ENCODE peak calls at places on chromosomes 11 and 22, in ten cellular contexts. H is upper lobe of left lung, D is HCT116, F is HL-60, A is sigmoid colon, Q is suprapubic skin, L is GM12878, R is Panc1, X is transverse colon, S is spleen. I is an unnamed sample.

GRCh38 chr22:36136475-36136874 is 24.1 kb downstream of the APOL3 start:
- DNase-seq in H (no peak), D (no peak), F (no peak), A (peak), Q (no peak), L (no peak), R (no peak), X (no peak), S (no peak), I (no peak)

GRCh38 chr11:11022126-11022730 is 164.4 kb upstream of the ZBED5 start:
- DNase-seq in H (no peak), D (peak), F (no peak), A (no peak), Q (no peak), L (no peak), R (no peak), X (no peak), S (no peak), I (peak)

GRCh38 chr11:556857-557256 is 3.7 kb downstream of the LMNTD2 start:
- DNase-seq in H (no peak), D (no peak), F (no peak), A (no peak), Q (no peak), L (no peak), R (no peak), X (no peak), S (no peak), I (peak)

GRCh38 chr22:46149998-46150549 is at the start of gene PPARA:
- DNase-seq in H (peak), D (peak), F (peak), A (peak), Q (peak), L (no peak), R (no peak), X (peak), S (peak), I (peak)

GRCh38 chr22:46086577-46087335 is 63.6 kb upstream of the PPARA start:
- DNase-seq in H (no peak), D (no peak), F (no peak), A (peak), Q (peak), L (no peak), R (no peak), X (no peak), S (peak), I (no peak)

GRCh38 chr11:8808226-8808585 is 102.8 kb upstream of the AKIP1 start:
- DNase-seq in H (no peak), D (no peak), F (no peak), A (no peak), Q (peak), L (no peak), R (no peak), X (no peak), S (no peak), I (no peak)

GRCh38 chr11:45472713-45473317 is 186.7 kb upstream of the SYT13 start:
- DNase-seq in H (no peak), D (no peak), F (no peak), A (peak), Q (peak), L (no peak), R (no peak), X (no peak), S (peak), I (no peak)

GRCh38 chr11:66880484-66881211 is 23.8 kb downstream of the LRFN4 start:
- DNase-seq in H (no peak), D (no peak), F (no peak), A (no peak), Q (no peak), L (no peak), R (no peak), X (no peak), S (no peak), I (peak)

GRCh38 chr22:38729946-38730345 is 24.2 kb downstream of the GTPBP1 start:
- DNase-seq in H (no peak), D (no peak), F (no peak), A (no peak), Q (no peak), L (no peak), R (no peak), X (no peak), S (peak), I (no peak)

GRCh38 chr22:21026783-21027692 is 5.3 kb downstream of the SLC7A4 start:
- DNase-seq in H (peak), D (no peak), F (no peak), A (no peak), Q (no peak), L (no peak), R (no peak), X (no peak), S (no peak), I (no peak)

GRCh38 chr22:17131686-17132085 is 10.5 kb upstream of the TMEM121B start:
- DNase-seq in H (no peak), D (no peak), F (no peak), A (peak), Q (no peak), L (no peak), R (no peak), X (no peak), S (peak), I (peak)

GRCh38 chr11:12756101-12756500 is 81.9 kb downstream of the TEAD1 start:
- DNase-seq in H (no peak), D (no peak), F (no peak), A (no peak), Q (no peak), L (no peak), R (no peak), X (no peak), S (no peak), I (no peak)

GRCh38 chr11:11731311-11732083 is 109.7 kb upstream of the GALNT18 start:
- DNase-seq in H (no peak), D (peak), F (no peak), A (no peak), Q (no peak), L (no peak), R (no peak), X (no peak), S (no peak), I (no peak)

GRCh38 chr22:49946612-49947295 is 13.8 kb upstream of the PIM3 start:
- DNase-seq in H (no peak), D (no peak), F (no peak), A (no peak), Q (no peak), L (no peak), R (no peak), X (peak), S (no peak), I (no peak)

GRCh38 chr11:126992804-126993111 is 7.8 kb downstream of the KIRREL3 start:
- DNase-seq in H (no peak), D (no peak), F (no peak), A (no peak), Q (no peak), L (no peak), R (no peak), X (no peak), S (no peak), I (no peak)

GRCh38 chr22:26725012-26725676 is 67.8 kb downstream of the MIAT start:
- DNase-seq in H (no peak), D (no peak), F (peak), A (no peak), Q (no peak), L (no peak), R (no peak), X (no peak), S (no peak), I (no peak)

GRCh38 chr22:27487600-27488450 is 313.7 kb downstream of the MN1 start:
- DNase-seq in H (no peak), D (no peak), F (no peak), A (no peak), Q (no peak), L (no peak), R (no peak), X (no peak), S (no peak), I (no peak)

GRCh38 chr22:49594078-49594477 is 233.6 kb downstream of the BRD1 start:
- DNase-seq in H (no peak), D (no peak), F (no peak), A (no peak), Q (no peak), L (no peak), R (no peak), X (peak), S (no peak), I (no peak)

GRCh38 chr22:41140365-41140957 is 48.1 kb downstream of the EP300 start:
- DNase-seq in H (peak), D (no peak), F (no peak), A (no peak), Q (no peak), L (no peak), R (no peak), X (no peak), S (no peak), I (no peak)

GRCh38 chr22:31742115-31742514 is 7.8 kb downstream of the PRR14L start:
- DNase-seq in H (no peak), D (no peak), F (no peak), A (no peak), Q (no peak), L (no peak), R (no peak), X (no peak), S (no peak), I (no peak)

GRCh38 chr22:26646158-26646557 is 11.2 kb upstream of the MIAT start:
- DNase-seq in H (no peak), D (no peak), F (no peak), A (no peak), Q (no peak), L (no peak), R (no peak), X (no peak), S (no peak), I (no peak)

GRCh38 chr11:73177380-73178091 is 35.4 kb upstream of the FCHSD2 start:
- DNase-seq in H (peak), D (no peak), F (no peak), A (peak), Q (no peak), L (no peak), R (no peak), X (no peak), S (peak), I (no peak)

GRCh38 chr11:22832315-22833041 is 2.9 kb upstream of the SVIP start:
- DNase-seq in H (no peak), D (peak), F (no peak), A (no peak), Q (no peak), L (no peak), R (no peak), X (no peak), S (no peak), I (no peak)

GRCh38 chr11:84906995-84907394 is 720.1 kb downstream of the DLG2 start:
- DNase-seq in H (no peak), D (no peak), F (no peak), A (no peak), Q (no peak), L (no peak), R (no peak), X (no peak), S (no peak), I (no peak)

GRCh38 chr22:39820266-39820665 is 73.3 kb downstream of the ENTHD1 start:
- DNase-seq in H (no peak), D (peak), F (no peak), A (no peak), Q (no peak), L (no peak), R (peak), X (no peak), S (no peak), I (no peak)

GRCh38 chr11:85277693-85278092 is 349.5 kb downstream of the DLG2 start:
- DNase-seq in H (no peak), D (no peak), F (no peak), A (no peak), Q (no peak), L (no peak), R (no peak), X (no peak), S (no peak), I (no peak)

GRCh38 chr11:92794783-92795182 is 174.7 kb upstream of the MTNR1B start:
- DNase-seq in H (no peak), D (no peak), F (no peak), A (no peak), Q (no peak), L (no peak), R (no peak), X (no peak), S (no peak), I (no peak)

GRCh38 chr11:75966546-75967287 is 151.7 kb downstream of the UVRAG start:
- DNase-seq in H (no peak), D (peak), F (no peak), A (no peak), Q (no peak), L (no peak), R (peak), X (no peak), S (no peak), I (peak)

GRCh38 chr11:83159901-83160865 is 3.3 kb downstream of the PCF11 start:
- DNase-seq in H (peak), D (no peak), F (peak), A (no peak), Q (no peak), L (no peak), R (no peak), X (peak), S (peak), I (no peak)

GRCh38 chr11:121318848-121319834 is 26.6 kb downstream of the SC5D start:
- DNase-seq in H (no peak), D (peak), F (peak), A (no peak), Q (no peak), L (no peak), R (peak), X (no peak), S (no peak), I (peak)

GRCh38 chr11:12716816-12717215 is 42.6 kb downstream of the TEAD1 start:
- DNase-seq in H (no peak), D (no peak), F (no peak), A (no peak), Q (no peak), L (no peak), R (no peak), X (no peak), S (no peak), I (no peak)

GRCh38 chr11:86046111-86046510 is 22.8 kb downstream of the PICALM start:
- DNase-seq in H (no peak), D (no peak), F (no peak), A (no peak), Q (no peak), L (no peak), R (no peak), X (no peak), S (no peak), I (no peak)

GRCh38 chr22:47822459-47822858 is 1060.0 kb downstream of the TBC1D22A start:
- DNase-seq in H (no peak), D (no peak), F (no peak), A (no peak), Q (no peak), L (no peak), R (no peak), X (no peak), S (no peak), I (no peak)

GRCh38 chr11:94768602-94769511 is 701 bp downstream of the AMOTL1 start:
- DNase-seq in H (peak), D (no peak), F (no peak), A (peak), Q (peak), L (no peak), R (no peak), X (peak), S (peak), I (peak)

GRCh38 chr22:24515025-24515338 is 19.9 kb downstream of the UPB1 start:
- DNase-seq in H (no peak), D (no peak), F (no peak), A (no peak), Q (no peak), L (no peak), R (no peak), X (no peak), S (no peak), I (no peak)

GRCh38 chr22:24517446-24517845 is 22.3 kb downstream of the UPB1 start:
- DNase-seq in H (no peak), D (no peak), F (no peak), A (no peak), Q (no peak), L (no peak), R (no peak), X (no peak), S (no peak), I (no peak)

GRCh38 chr22:24514241-24515024 is 19.3 kb downstream of the UPB1 start:
- DNase-seq in H (no peak), D (no peak), F (no peak), A (no peak), Q (no peak), L (peak), R (no peak), X (peak), S (no peak), I (no peak)

GRCh38 chr22:24518228-24518627 is 23.1 kb downstream of the UPB1 start:
- DNase-seq in H (no peak), D (no peak), F (no peak), A (no peak), Q (no peak), L (no peak), R (no peak), X (no peak), S (no peak), I (no peak)

GRCh38 chr22:24516301-24516737 is 21.2 kb downstream of the UPB1 start:
- DNase-seq in H (peak), D (no peak), F (peak), A (no peak), Q (no peak), L (no peak), R (no peak), X (no peak), S (no peak), I (peak)
- TF ChIP-seq CTCF in H (no peak), D (no peak), F (no peak), A (no peak), Q (no peak), L (no peak), R (no peak), X (no peak), S (no peak), I (no peak)

GRCh38 chr11:117186431-117186761 is 7.9 kb downstream of the SIDT2 start:
- DNase-seq in H (no peak), D (no peak), F (no peak), A (peak), Q (no peak), L (no peak), R (no peak), X (no peak), S (peak), I (no peak)

GRCh38 chr11:117183724-117184349 is 5.3 kb downstream of the SIDT2 start:
- DNase-seq in H (peak), D (no peak), F (no peak), A (peak), Q (peak), L (no peak), R (no peak), X (no peak), S (no peak), I (no peak)

GRCh38 chr11:117187007-117187406 is 8.5 kb downstream of the SIDT2 start:
- DNase-seq in H (peak), D (no peak), F (no peak), A (peak), Q (no peak), L (no peak), R (no peak), X (no peak), S (no peak), I (no peak)

GRCh38 chr11:117187428-117187798 is 8.9 kb downstream of the SIDT2 start:
- DNase-seq in H (peak), D (no peak), F (no peak), A (peak), Q (no peak), L (no peak), R (no peak), X (no peak), S (peak), I (no peak)

GRCh38 chr11:117185739-117186430 is 7.3 kb downstream of the SIDT2 start:
- DNase-seq in H (peak), D (no peak), F (peak), A (peak), Q (no peak), L (peak), R (no peak), X (no peak), S (peak), I (no peak)
- H3K27ac ChIP-seq in H (peak), D (no peak), F (peak), A (no peak), Q (no peak), L (peak), R (no peak), X (peak), S (peak), I (no peak)

GRCh38 chr11:71452354-71453020 is 516 bp upstream of the NADSYN1 start:
- DNase-seq in H (peak), D (no peak), F (peak), A (peak), Q (peak), L (no peak), R (no peak), X (peak), S (peak), I (peak)
- TF ChIP-seq POLR2AphosphoS5 in H (peak), D (no peak), F (peak), A (peak), Q (no peak), L (peak), R (no peak), X (peak), S (peak), I (no peak)

GRCh38 chr11:111366560-111367410 is 12.3 kb downstream of the POU2AF1 start:
- DNase-seq in H (no peak), D (no peak), F (no peak), A (no peak), Q (no peak), L (no peak), R (no peak), X (no peak), S (no peak), I (no peak)
- TF ChIP-seq CTCF in H (no peak), D (no peak), F (no peak), A (no peak), Q (no peak), L (no peak), R (no peak), X (no peak), S (no peak), I (no peak)

DNA sequence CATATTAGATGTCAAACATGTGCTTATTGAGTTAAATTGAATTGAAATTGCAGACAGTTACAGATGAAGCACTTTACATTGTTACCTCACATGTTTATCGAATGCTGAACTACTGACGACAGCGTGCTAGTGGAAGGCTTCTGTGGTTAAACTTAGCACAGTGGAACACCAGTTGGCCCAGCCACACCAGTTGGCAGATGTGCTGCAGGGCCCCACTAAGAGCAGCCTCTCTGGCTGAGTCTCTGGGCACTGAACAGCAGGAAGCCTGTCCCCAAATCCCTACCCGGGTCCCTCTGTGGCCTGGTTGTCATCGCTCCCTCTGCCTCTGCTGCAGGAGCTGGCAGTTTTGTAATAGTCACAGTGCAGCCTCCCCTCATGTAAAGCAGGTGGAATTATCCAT is 242.2 kb downstream of the NTM start:
- DNase-seq in H (no peak), D (no peak), F (no peak), A (no peak), Q (no peak), L (no peak), R (no peak), X (no peak), S (no peak), I (no peak)
- H3K27ac ChIP-seq in H (no peak), D (no peak), F (no peak), A (no peak), Q (no peak), L (no peak), R (no peak), X (no peak), S (no peak), I (no peak)

GRCh38 chr22:42602470-42602869 is 12.2 kb downstream of the POLDIP3 start:
- DNase-seq in H (no peak), D (no peak), F (no peak), A (no peak), Q (no peak), L (no peak), R (no peak), X (peak), S (no peak), I (no peak)

GRCh38 chr22:42603427-42603826 is 11.3 kb downstream of the POLDIP3 start:
- DNase-seq in H (no peak), D (no peak), F (no peak), A (no peak), Q (no peak), L (no peak), R (no peak), X (no peak), S (no peak), I (no peak)

GRCh38 chr22:42596863-42597530 is 17.7 kb downstream of the POLDIP3 start:
- DNase-seq in H (no peak), D (no peak), F (no peak), A (no peak), Q (no peak), L (no peak), R (no peak), X (no peak), S (no peak), I (no peak)

GRCh38 chr22:42604403-42604802 is 10.3 kb downstream of the POLDIP3 start:
- DNase-seq in H (no peak), D (no peak), F (no peak), A (no peak), Q (no peak), L (no peak), R (no peak), X (no peak), S (no peak), I (no peak)

GRCh38 chr22:42601879-42602465 is 12.7 kb downstream of the POLDIP3 start:
- DNase-seq in H (no peak), D (no peak), F (no peak), A (no peak), Q (no peak), L (no peak), R (no peak), X (no peak), S (no peak), I (no peak)
- TF ChIP-seq POLR2AphosphoS5 in H (no peak), D (no peak), F (no peak), A (no peak), Q (no peak), L (no peak), R (no peak), X (no peak), S (peak), I (no peak)

DNA sequence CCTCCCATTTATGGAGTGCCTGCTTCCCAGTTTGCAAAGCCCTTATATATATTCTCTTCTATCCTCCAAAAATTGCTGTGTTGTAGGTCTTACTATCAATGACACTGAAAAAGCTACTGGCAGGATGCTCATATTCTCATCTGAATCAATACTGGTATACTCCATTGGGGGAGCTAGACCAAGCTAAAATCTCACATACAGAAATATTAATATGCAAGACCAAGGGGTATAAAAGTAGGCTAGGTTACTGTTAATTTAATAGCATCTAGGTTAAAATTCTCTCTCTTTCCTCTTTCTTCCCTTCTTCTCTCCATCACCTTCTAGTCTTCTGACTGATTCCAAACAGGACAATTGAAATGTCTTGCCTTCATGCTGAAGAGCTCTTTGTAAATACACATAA is 17.1 kb upstream of the BDNF start:
- DNase-seq in H (no peak), D (no peak), F (no peak), A (no peak), Q (no peak), L (no peak), R (no peak), X (no peak), S (no peak), I (peak)
- TF ChIP-seq CTCF in H (no peak), D (peak), F (peak), A (no peak), Q (no peak), L (peak), R (peak), X (no peak), S (no peak), I (peak)